ENCODE peak calls at places on chromosome 21, in eight cellular contexts. One of them, this sample, is unnamed.

GRCh38 chr21:33196956-33197374 is 32.8 kb upstream of the IFNAR2 start:
- DNase-seq in psoas muscle: peak; percentile 35
- DNase-seq in body of pancreas: peak; percentile 70
- DNase-seq in adrenal gland: peak; percentile 82
- DNase-seq in heart left ventricle: no peak
- DNase-seq in cardiac muscle cell: peak; percentile 91
- DNase-seq in Panc1: peak; percentile 13
- DNase-seq in CD8-positive, alpha-beta memory T cell: peak; percentile 36
- DNase-seq in this sample: peak; percentile 73

GRCh38 chr21:23963454-23963853 is 1643.8 kb downstream of the MRPL39 start:
- DNase-seq in Panc1: no peak
- DNase-seq in CD8-positive, alpha-beta memory T cell: no peak
- DNase-seq in body of pancreas: no peak
- DNase-seq in cardiac muscle cell: no peak
- DNase-seq in adrenal gland: no peak
- DNase-seq in psoas muscle: no peak
- DNase-seq in heart left ventricle: no peak
- DNase-seq in this sample: no peak

GRCh38 chr21:41251961-41252642 is 64.5 kb upstream of the FAM3B start:
- DNase-seq in body of pancreas: no peak
- DNase-seq in adrenal gland: no peak
- DNase-seq in CD8-positive, alpha-beta memory T cell: no peak
- DNase-seq in Panc1: no peak
- DNase-seq in cardiac muscle cell: no peak
- DNase-seq in heart left ventricle: no peak
- DNase-seq in psoas muscle: no peak
- DNase-seq in this sample: no peak

GRCh38 chr21:17598437-17598836 is 14.3 kb downstream of the BTG3 start:
- DNase-seq in CD8-positive, alpha-beta memory T cell: no peak
- DNase-seq in heart left ventricle: no peak
- DNase-seq in body of pancreas: no peak
- DNase-seq in adrenal gland: no peak
- DNase-seq in psoas muscle: no peak
- DNase-seq in Panc1: no peak
- DNase-seq in cardiac muscle cell: no peak
- DNase-seq in this sample: no peak

GRCh38 chr21:27366846-27367245 is 400.0 kb upstream of the ADAMTS5 start:
- DNase-seq in CD8-positive, alpha-beta memory T cell: no peak
- DNase-seq in body of pancreas: no peak
- DNase-seq in cardiac muscle cell: no peak
- DNase-seq in adrenal gland: no peak
- DNase-seq in psoas muscle: no peak
- DNase-seq in Panc1: no peak
- DNase-seq in heart left ventricle: no peak
- DNase-seq in this sample: no peak

GRCh38 chr21:32826317-32827167 is 55.0 kb upstream of the PAXBP1 start:
- DNase-seq in cardiac muscle cell: peak; percentile 68
- DNase-seq in CD8-positive, alpha-beta memory T cell: no peak
- DNase-seq in Panc1: peak; percentile 32
- DNase-seq in adrenal gland: peak; percentile 65
- DNase-seq in heart left ventricle: no peak
- DNase-seq in psoas muscle: no peak
- DNase-seq in body of pancreas: peak; percentile 33
- DNase-seq in this sample: no peak

GRCh38 chr21:39611547-39612190 is 1.1 kb upstream of the B3GALT5 start:
- DNase-seq in Panc1: no peak
- DNase-seq in body of pancreas: peak; percentile 36
- DNase-seq in heart left ventricle: no peak
- DNase-seq in cardiac muscle cell: no peak
- DNase-seq in psoas muscle: no peak
- DNase-seq in adrenal gland: no peak
- DNase-seq in CD8-positive, alpha-beta memory T cell: no peak
- DNase-seq in this sample: no peak

GRCh38 chr21:16913010-16913409 is 599.8 kb upstream of the CXADR start:
- DNase-seq in heart left ventricle: no peak
- DNase-seq in Panc1: no peak
- DNase-seq in cardiac muscle cell: no peak
- DNase-seq in CD8-positive, alpha-beta memory T cell: no peak
- DNase-seq in psoas muscle: no peak
- DNase-seq in adrenal gland: no peak
- DNase-seq in body of pancreas: no peak
- DNase-seq in this sample: no peak

GRCh38 chr21:15659768-15660423 is 69.9 kb upstream of the USP25 start:
- DNase-seq in Panc1: no peak
- DNase-seq in psoas muscle: no peak
- DNase-seq in adrenal gland: no peak
- DNase-seq in heart left ventricle: no peak
- DNase-seq in CD8-positive, alpha-beta memory T cell: no peak
- DNase-seq in cardiac muscle cell: no peak
- DNase-seq in body of pancreas: no peak
- DNase-seq in this sample: no peak

GRCh38 chr21:32392880-32393676 is at the start of gene URB1:
- DNase-seq in CD8-positive, alpha-beta memory T cell: peak; percentile 93
- DNase-seq in heart left ventricle: peak; percentile 96
- DNase-seq in adrenal gland: peak; percentile 91
- DNase-seq in Panc1: no peak
- DNase-seq in cardiac muscle cell: peak; percentile 80
- DNase-seq in psoas muscle: peak; percentile 93
- DNase-seq in body of pancreas: peak; percentile 92
- DNase-seq in this sample: peak; percentile 96

GRCh38 chr21:15224346-15225086 is 159.7 kb upstream of the NRIP1 start:
- DNase-seq in cardiac muscle cell: no peak
- DNase-seq in body of pancreas: no peak
- DNase-seq in CD8-positive, alpha-beta memory T cell: no peak
- DNase-seq in adrenal gland: no peak
- DNase-seq in Panc1: peak; percentile 22
- DNase-seq in psoas muscle: no peak
- DNase-seq in heart left ventricle: no peak
- DNase-seq in this sample: no peak

GRCh38 chr21:41369105-41369914 is 7.5 kb downstream of the MX2 start:
- DNase-seq in body of pancreas: no peak
- DNase-seq in heart left ventricle: peak; percentile 75
- DNase-seq in cardiac muscle cell: peak; percentile 58
- DNase-seq in adrenal gland: peak; percentile 10
- DNase-seq in Panc1: no peak
- DNase-seq in psoas muscle: peak; percentile 43
- DNase-seq in CD8-positive, alpha-beta memory T cell: peak; percentile 6
- DNase-seq in this sample: no peak

GRCh38 chr21:25956993-25957714 is 213.4 kb downstream of the APP start:
- DNase-seq in psoas muscle: no peak
- DNase-seq in CD8-positive, alpha-beta memory T cell: no peak
- DNase-seq in heart left ventricle: no peak
- DNase-seq in Panc1: no peak
- DNase-seq in body of pancreas: no peak
- DNase-seq in adrenal gland: peak; percentile 85
- DNase-seq in cardiac muscle cell: no peak
- DNase-seq in this sample: no peak

GRCh38 chr21:25835397-25835796 is 100.6 kb downstream of the GABPA start:
- DNase-seq in psoas muscle: no peak
- DNase-seq in CD8-positive, alpha-beta memory T cell: no peak
- DNase-seq in heart left ventricle: no peak
- DNase-seq in cardiac muscle cell: no peak
- DNase-seq in adrenal gland: peak; percentile 67
- DNase-seq in Panc1: no peak
- DNase-seq in body of pancreas: no peak
- DNase-seq in this sample: no peak

GRCh38 chr21:42424848-42425602 is 21.3 kb downstream of the UBASH3A start:
- DNase-seq in Panc1: no peak
- DNase-seq in body of pancreas: no peak
- DNase-seq in adrenal gland: no peak
- DNase-seq in cardiac muscle cell: no peak
- DNase-seq in CD8-positive, alpha-beta memory T cell: peak; percentile 67
- DNase-seq in psoas muscle: no peak
- DNase-seq in heart left ventricle: no peak
- DNase-seq in this sample: no peak

GRCh38 chr21:42421018-42421793 is 17.5 kb downstream of the UBASH3A start:
- DNase-seq in body of pancreas: no peak
- DNase-seq in psoas muscle: no peak
- DNase-seq in cardiac muscle cell: no peak
- DNase-seq in CD8-positive, alpha-beta memory T cell: no peak
- DNase-seq in adrenal gland: no peak
- DNase-seq in Panc1: no peak
- DNase-seq in heart left ventricle: no peak
- DNase-seq in this sample: no peak

GRCh38 chr21:42425603-42425985 is 21.9 kb downstream of the UBASH3A start:
- DNase-seq in cardiac muscle cell: no peak
- DNase-seq in CD8-positive, alpha-beta memory T cell: no peak
- DNase-seq in adrenal gland: no peak
- DNase-seq in Panc1: no peak
- DNase-seq in body of pancreas: no peak
- DNase-seq in heart left ventricle: no peak
- DNase-seq in psoas muscle: no peak
- DNase-seq in this sample: no peak

GRCh38 chr21:42423685-42424084 is 20.0 kb downstream of the UBASH3A start:
- DNase-seq in CD8-positive, alpha-beta memory T cell: no peak
- DNase-seq in cardiac muscle cell: no peak
- DNase-seq in heart left ventricle: no peak
- DNase-seq in body of pancreas: no peak
- DNase-seq in psoas muscle: no peak
- DNase-seq in Panc1: no peak
- DNase-seq in adrenal gland: no peak
- DNase-seq in this sample: no peak

DNA sequence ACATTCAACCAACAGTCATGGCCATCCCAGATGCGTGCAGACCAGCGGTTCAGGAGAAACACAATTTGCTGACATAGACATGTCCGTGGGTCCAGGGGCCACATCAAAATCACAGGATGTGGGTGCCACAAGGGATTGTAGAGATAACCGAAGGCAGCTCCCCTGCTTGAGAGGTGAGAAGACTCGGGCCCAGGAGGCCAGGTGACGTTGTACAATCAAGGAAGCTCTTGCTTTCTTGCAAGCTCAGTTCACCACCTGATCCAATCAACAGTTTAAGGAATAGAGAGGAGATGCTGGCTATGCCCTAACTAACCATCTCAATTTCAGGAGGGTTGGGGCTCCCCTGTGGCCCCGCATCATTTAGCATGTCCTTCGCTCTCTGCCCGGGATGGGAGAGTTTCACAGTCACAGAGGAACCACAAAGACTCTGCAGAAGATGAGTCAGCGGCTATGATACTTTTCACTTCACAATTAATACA is 19.5 kb downstream of the UBASH3A start:
- DNase-seq in CD8-positive, alpha-beta memory T cell: no peak
- DNase-seq in cardiac muscle cell: no peak
- DNase-seq in body of pancreas: no peak
- DNase-seq in psoas muscle: no peak
- DNase-seq in adrenal gland: no peak
- DNase-seq in heart left ventricle: no peak
- DNase-seq in Panc1: no peak
- DNase-seq in this sample: no peak
- H3K27me3 ChIP-seq in CD8-positive, alpha-beta memory T cell: no peaks in the 10 kb centered on the region
- H3K27me3 ChIP-seq in cardiac muscle cell: peaks cover 8% of the 10 kb centered on the region
- H3K27me3 ChIP-seq in body of pancreas: no peaks in the 10 kb centered on the region
- H3K27me3 ChIP-seq in psoas muscle: peaks cover 4% of the 10 kb centered on the region
- H3K27me3 ChIP-seq in adrenal gland: peaks cover 12% of the 10 kb centered on the region
- H3K27me3 ChIP-seq in heart left ventricle: peaks cover 6% of the 10 kb centered on the region
- H3K27me3 ChIP-seq in Panc1: no peaks in the 10 kb centered on the region
- H3K27me3 ChIP-seq in this sample: no peaks in the 10 kb centered on the region

DNA sequence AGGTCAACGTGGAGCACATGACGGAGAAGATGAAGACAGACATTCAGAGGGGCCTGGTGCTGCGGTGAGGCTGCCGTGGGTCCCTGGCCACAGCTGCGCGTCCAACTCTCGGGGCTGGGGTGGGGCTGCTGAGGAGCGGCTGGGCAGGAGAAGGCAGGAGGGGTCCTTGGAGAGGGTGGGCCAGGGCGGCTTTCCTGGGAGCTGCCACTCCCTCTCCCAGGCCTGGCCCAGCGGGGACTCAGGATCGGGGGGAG is 14.4 kb downstream of the CFAP410 start:
- DNase-seq in Panc1: no peak
- DNase-seq in heart left ventricle: no peak
- DNase-seq in psoas muscle: no peak
- DNase-seq in cardiac muscle cell: no peak
- DNase-seq in adrenal gland: no peak
- DNase-seq in body of pancreas: no peak
- DNase-seq in CD8-positive, alpha-beta memory T cell: no peak
- DNase-seq in this sample: no peak
- H3K36me3 ChIP-seq in Panc1: no peaks in the 10 kb centered on the region
- H3K36me3 ChIP-seq in heart left ventricle: peaks cover 72% of the 10 kb centered on the region
- H3K36me3 ChIP-seq in psoas muscle: peaks cover 44% of the 10 kb centered on the region
- H3K36me3 ChIP-seq in cardiac muscle cell: peaks cover 10% of the 10 kb centered on the region
- H3K36me3 ChIP-seq in adrenal gland: peaks cover 55% of the 10 kb centered on the region
- H3K36me3 ChIP-seq in body of pancreas: no peaks in the 10 kb centered on the region
- H3K36me3 ChIP-seq in CD8-positive, alpha-beta memory T cell: no peaks in the 10 kb centered on the region
- H3K36me3 ChIP-seq in this sample: no peaks in the 10 kb centered on the region

DNA sequence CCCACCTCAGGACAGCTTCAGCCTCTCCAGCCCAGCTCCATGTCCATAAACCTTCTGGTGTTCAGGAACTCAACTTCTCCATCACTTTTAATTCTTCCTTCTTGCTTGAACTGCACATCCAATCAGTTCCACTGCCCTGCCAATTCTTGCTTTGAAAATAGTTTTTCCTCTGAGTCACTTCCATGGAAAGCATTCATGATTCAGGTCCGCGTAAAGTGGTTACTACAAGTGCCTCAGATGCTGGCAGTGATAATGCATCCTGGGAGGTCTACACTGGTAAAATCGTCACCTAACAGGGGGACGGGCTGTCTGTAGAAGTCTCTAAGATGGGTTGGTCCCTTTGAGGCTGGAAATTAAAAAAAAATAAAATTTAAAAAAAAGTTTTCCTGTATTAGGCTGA is 25.9 kb upstream of the RCAN1 start:
- DNase-seq in adrenal gland: no peak
- DNase-seq in Panc1: no peak
- DNase-seq in CD8-positive, alpha-beta memory T cell: no peak
- DNase-seq in cardiac muscle cell: no peak
- DNase-seq in heart left ventricle: no peak
- DNase-seq in body of pancreas: no peak
- DNase-seq in psoas muscle: no peak
- DNase-seq in this sample: no peak
- H3K4me3 ChIP-seq in adrenal gland: no peak overlapping the region
- H3K4me3 ChIP-seq in Panc1: no peak overlapping the region
- H3K4me3 ChIP-seq in CD8-positive, alpha-beta memory T cell: no peak overlapping the region
- H3K4me3 ChIP-seq in cardiac muscle cell: no peak overlapping the region
- H3K4me3 ChIP-seq in heart left ventricle: no peak overlapping the region
- H3K4me3 ChIP-seq in body of pancreas: no peak overlapping the region
- H3K4me3 ChIP-seq in psoas muscle: no peak overlapping the region
- H3K4me3 ChIP-seq in this sample: no peak overlapping the region

GRCh38 chr21:45981154-45981606 is 390 bp upstream of the COL6A1 start:
- DNase-seq in heart left ventricle: peak; percentile 89
- DNase-seq in cardiac muscle cell: peak; percentile 85
- DNase-seq in Panc1: peak; percentile 50
- DNase-seq in psoas muscle: peak; percentile 84
- DNase-seq in CD8-positive, alpha-beta memory T cell: peak; percentile 44
- DNase-seq in body of pancreas: peak; percentile 82
- DNase-seq in adrenal gland: peak; percentile 75
- DNase-seq in this sample: peak; percentile 70

GRCh38 chr21:45980271-45980670 is 1.3 kb upstream of the COL6A1 start:
- DNase-seq in heart left ventricle: no peak
- DNase-seq in cardiac muscle cell: no peak
- DNase-seq in adrenal gland: no peak
- DNase-seq in body of pancreas: no peak
- DNase-seq in Panc1: no peak
- DNase-seq in CD8-positive, alpha-beta memory T cell: no peak
- DNase-seq in psoas muscle: no peak
- DNase-seq in this sample: no peak

GRCh38 chr21:45979651-45980050 is 1.9 kb upstream of the COL6A1 start:
- DNase-seq in heart left ventricle: no peak
- DNase-seq in adrenal gland: no peak
- DNase-seq in CD8-positive, alpha-beta memory T cell: no peak
- DNase-seq in cardiac muscle cell: no peak
- DNase-seq in psoas muscle: no peak
- DNase-seq in Panc1: no peak
- DNase-seq in body of pancreas: peak; percentile 8
- DNase-seq in this sample: no peak

GRCh38 chr21:45981641-45982255 is at the start of gene COL6A1:
- DNase-seq in Panc1: no peak
- DNase-seq in cardiac muscle cell: peak; percentile 80
- DNase-seq in body of pancreas: peak; percentile 76
- DNase-seq in heart left ventricle: peak; percentile 87
- DNase-seq in CD8-positive, alpha-beta memory T cell: no peak
- DNase-seq in adrenal gland: peak; percentile 70
- DNase-seq in psoas muscle: peak; percentile 67
- DNase-seq in this sample: no peak

GRCh38 chr21:45980697-45981096 is 873 bp upstream of the COL6A1 start:
- DNase-seq in heart left ventricle: no peak
- DNase-seq in CD8-positive, alpha-beta memory T cell: no peak
- DNase-seq in psoas muscle: no peak
- DNase-seq in Panc1: no peak
- DNase-seq in body of pancreas: no peak
- DNase-seq in adrenal gland: no peak
- DNase-seq in cardiac muscle cell: no peak
- DNase-seq in this sample: no peak
- H3K27me3 ChIP-seq in heart left ventricle: peaks cover 15% of the 10 kb centered on the region
- H3K27me3 ChIP-seq in CD8-positive, alpha-beta memory T cell: peaks cover 3% of the 10 kb centered on the region
- H3K27me3 ChIP-seq in psoas muscle: no peaks in the 10 kb centered on the region
- H3K27me3 ChIP-seq in Panc1: no peaks in the 10 kb centered on the region
- H3K27me3 ChIP-seq in body of pancreas: no peaks in the 10 kb centered on the region
- H3K27me3 ChIP-seq in adrenal gland: no peaks in the 10 kb centered on the region
- H3K27me3 ChIP-seq in cardiac muscle cell: peaks cover 4% of the 10 kb centered on the region
- H3K27me3 ChIP-seq in this sample: no peaks in the 10 kb centered on the region